ENCODE peak calls at places on chromosomes 16 and 17, in seven cellular contexts. Z is dorsolateral prefrontal cortex, D is AG04450, B is HCT116, C is brain microvascular endothelial cell, G is uterus, V is ascending aorta. J is an unnamed sample.

GRCh38 chr16:72635104-72635503 is 412.8 kb downstream of the ZFHX3 start:
- DNase-seq in C (no peak), G (no peak), Z (no peak), D (no peak), V (no peak), B (no peak), J (no peak)

GRCh38 chr16:14263011-14263410 is 191.9 kb downstream of the MRTFB start:
- DNase-seq in Z (no peak), B (no peak), D (no peak), C (no peak), G (no peak), V (no peak), J (no peak)

GRCh38 chr16:67154578-67155304 is 3.9 kb upstream of the B3GNT9 start:
- DNase-seq in V (no peak), D (no peak), B (no peak), C (no peak), Z (no peak), G (no peak), J (no peak)

GRCh38 chr16:80719573-80719972 is 84.8 kb downstream of the CDYL2 start:
- DNase-seq in Z (no peak), V (no peak), C (no peak), B (no peak), G (no peak), D (no peak), J (no peak)

GRCh38 chr16:50248845-50249244 is 17.5 kb upstream of the ADCY7 start:
- DNase-seq in C (no peak), B (no peak), V (no peak), G (no peak), D (no peak), Z (no peak), J (no peak)

GRCh38 chr17:29151567-29151966 is 28.6 kb downstream of the MYO18A start:
- DNase-seq in Z (no peak), B (peak; percentile 70), C (peak; percentile 65), D (no peak), G (no peak), V (no peak), J (no peak)

GRCh38 chr17:77325826-77326581 is 185.2 kb downstream of the SEC14L1 start:
- DNase-seq in Z (peak; percentile 19), V (no peak), G (peak; percentile 32), B (no peak), D (no peak), C (no peak), J (no peak)

GRCh38 chr17:57138956-57139576 is 54.0 kb downstream of the AKAP1 start:
- DNase-seq in V (no peak), D (no peak), Z (no peak), C (no peak), B (no peak), G (no peak), J (no peak)

GRCh38 chr16:1966460-1966859 is at the start of gene RNF151:
- DNase-seq in B (no peak), D (no peak), C (no peak), V (no peak), G (no peak), Z (no peak), J (no peak)

GRCh38 chr16:1961651-1962067 is 2.3 kb downstream of the NDUFB10 start:
- DNase-seq in G (no peak), D (no peak), B (no peak), Z (no peak), C (no peak), V (no peak), J (no peak)

GRCh38 chr16:1964046-1964505 is 550 bp downstream of the RPS2 start:
- DNase-seq in Z (no peak), G (no peak), B (no peak), V (no peak), D (no peak), C (no peak), J (no peak)

GRCh38 chr16:1965610-1966009 is 984 bp upstream of the RPS2 start:
- DNase-seq in D (no peak), C (no peak), B (no peak), Z (no peak), V (no peak), G (no peak), J (no peak)

DNA sequence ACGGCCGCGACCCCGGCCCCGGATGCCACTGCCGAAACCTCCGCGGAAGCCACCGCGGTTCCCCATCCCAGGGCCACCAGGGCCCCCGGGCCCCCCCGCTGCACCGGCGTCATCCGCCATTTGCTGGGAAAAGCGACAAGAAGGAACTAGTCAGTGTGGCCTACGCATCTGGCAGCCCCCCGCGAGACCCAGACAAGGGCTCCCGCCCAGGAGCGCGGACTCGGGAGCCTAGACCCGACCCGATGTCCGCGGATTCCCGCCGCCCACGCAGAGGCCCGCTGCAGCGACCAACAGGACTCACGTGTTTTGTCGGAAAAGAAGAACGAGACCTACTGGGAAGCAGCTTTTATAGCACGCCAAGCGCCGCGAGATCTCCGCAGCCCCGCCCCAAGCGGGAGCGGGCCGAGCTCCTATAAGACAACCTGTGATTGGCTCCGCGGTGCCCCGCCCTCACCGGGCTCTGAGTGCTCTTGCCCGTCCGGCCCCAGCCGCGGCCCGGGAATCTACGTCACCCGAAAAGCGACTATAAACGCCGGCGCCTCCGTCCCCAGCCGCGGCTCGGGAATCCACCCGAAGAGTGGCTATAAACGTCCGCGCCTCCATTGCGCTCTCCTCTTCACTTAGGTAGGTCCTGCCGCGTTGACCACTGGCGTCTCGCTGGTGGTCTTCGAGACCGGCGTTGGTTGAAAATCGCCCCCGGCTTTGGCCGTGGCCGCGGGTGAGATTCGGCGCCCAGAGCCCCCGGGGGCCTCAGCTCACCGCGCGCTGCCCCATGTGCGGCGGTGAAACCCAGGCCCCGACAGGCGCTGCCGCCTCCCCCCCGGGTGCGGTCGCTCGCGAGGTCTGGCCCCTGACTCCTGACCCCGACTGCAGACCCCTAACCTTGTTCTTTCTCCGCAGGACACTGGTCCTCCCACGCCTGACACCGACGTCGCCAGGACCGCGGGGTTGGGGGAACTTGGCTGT is at the start of gene RPS2:
- DNase-seq in Z (peak; percentile 99), B (peak; percentile 95), V (peak; percentile 94), G (peak; percentile 99), D (peak; percentile 98), C (peak; percentile 99), J (peak; percentile 93)
- TF ChIP-seq CTCF in Z (peak; percentile 47), B (peak; percentile 2), V (no peak), G (peak; percentile 5), D (no peak), C (no peak), J (no peak)

DNA sequence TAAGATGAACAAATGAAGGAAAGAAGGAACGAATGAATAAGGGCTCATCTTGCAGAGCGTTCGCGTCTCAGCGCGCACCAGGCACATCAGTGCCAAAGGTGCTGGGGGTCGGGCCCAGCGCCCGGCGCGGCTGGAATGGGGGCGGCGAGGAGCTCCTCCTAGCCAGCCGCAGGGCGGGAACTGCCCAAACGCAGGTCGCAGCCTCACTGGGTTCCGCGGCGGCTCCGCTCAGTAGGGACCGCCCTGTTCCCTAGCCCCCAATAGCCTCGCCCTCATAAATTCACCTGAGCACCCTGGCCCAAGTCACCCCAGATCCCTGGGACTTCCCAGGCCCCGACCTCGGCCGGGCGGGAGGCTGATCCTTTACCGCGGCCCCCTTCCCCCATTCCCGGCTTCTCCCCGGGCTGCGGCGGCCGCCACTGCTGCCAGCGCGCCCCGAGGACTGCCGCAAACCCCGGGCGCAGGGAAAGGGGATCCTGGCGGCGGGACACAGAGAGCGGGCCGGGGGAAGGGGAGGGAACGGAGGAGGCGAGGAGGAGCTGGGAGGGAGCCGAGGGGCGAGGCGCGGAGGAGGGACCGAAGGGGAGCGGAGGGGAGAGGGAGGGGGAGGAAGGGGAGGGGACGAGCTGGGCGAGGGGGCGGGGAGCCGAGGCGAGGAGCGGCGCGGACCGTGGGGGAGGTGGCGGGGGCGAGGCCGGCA is 377 bp upstream of the CRHR1 start:
- DNase-seq in G (peak; percentile 66), B (no peak), C (no peak), V (no peak), Z (peak; percentile 56), D (no peak), J (no peak)
- TF ChIP-seq CTCF in G (no peak), B (no peak), C (no peak), V (no peak), Z (no peak), D (no peak), J (no peak)

GRCh38 chr16:24002619-24003018 is 166.8 kb downstream of the PRKCB start:
- DNase-seq in G (no peak), V (no peak), Z (no peak), B (no peak), D (no peak), C (no peak), J (no peak)

GRCh38 chr16:23999663-24000062 is 163.9 kb downstream of the PRKCB start:
- DNase-seq in D (no peak), V (no peak), B (no peak), Z (no peak), C (no peak), G (no peak), J (no peak)

GRCh38 chr16:24001706-24002105 is 165.9 kb downstream of the PRKCB start:
- DNase-seq in V (no peak), D (no peak), G (no peak), Z (no peak), B (no peak), C (no peak), J (no peak)

GRCh38 chr16:23996258-23996955 is 160.6 kb downstream of the PRKCB start:
- DNase-seq in B (no peak), Z (no peak), D (no peak), G (no peak), C (no peak), V (no peak), J (no peak)

GRCh38 chr16:23998771-23999170 is 163.0 kb downstream of the PRKCB start:
- DNase-seq in Z (no peak), C (no peak), B (no peak), D (no peak), G (no peak), V (no peak), J (no peak)
- TF ChIP-seq CTCF in Z (no peak), C (no peak), B (no peak), D (no peak), G (no peak), V (no peak), J (no peak)

DNA sequence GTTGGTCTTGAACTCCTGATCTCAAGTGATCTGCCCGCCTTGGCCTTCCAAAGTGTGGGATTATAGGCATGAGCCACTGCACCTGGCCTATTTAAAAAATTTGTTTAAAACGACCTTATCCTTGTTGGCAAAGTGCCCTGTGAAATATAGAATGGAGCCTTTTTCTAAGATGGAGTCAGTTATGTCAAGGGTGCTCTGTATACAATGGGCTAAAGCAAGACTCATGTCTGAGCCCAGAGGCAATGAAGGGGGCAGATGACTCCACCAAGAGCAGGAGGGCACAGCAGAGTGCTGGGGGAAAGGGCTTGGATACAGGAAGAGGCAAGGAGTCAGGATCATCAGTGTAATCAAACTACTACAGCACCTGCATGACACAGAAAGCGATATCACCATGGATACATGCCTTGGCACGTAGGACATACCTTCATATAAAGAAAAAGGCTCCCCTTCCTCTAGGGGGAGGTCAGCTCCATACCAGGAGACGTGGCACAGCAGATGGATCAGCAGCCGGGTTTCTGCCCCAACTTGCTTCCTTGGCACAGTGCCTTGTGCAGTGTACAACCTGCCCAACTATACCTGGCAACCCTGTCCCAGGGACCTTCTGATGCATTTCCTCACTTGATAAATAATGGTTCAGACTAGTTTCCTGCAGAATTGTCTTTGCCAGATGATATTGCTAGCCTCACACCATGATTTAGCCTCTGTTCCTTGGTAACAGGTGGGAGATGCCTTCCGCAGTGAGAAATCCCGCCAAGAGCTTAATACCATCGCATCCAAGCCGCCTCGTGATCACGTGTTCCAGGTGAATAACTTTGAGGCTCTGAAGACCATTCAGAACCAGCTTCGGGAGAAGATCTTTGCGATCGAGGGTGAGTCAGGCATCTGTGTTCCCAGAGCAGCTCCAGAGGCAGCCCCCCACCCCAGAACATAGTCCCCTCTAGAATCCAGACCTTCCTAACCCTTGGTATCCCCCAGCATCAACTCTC is 15.3 kb downstream of the ITGAM start:
- DNase-seq in G (no peak), B (no peak), V (no peak), Z (no peak), D (no peak), C (no peak), J (no peak)
- TF ChIP-seq CTCF in G (no peak), B (no peak), V (no peak), Z (no peak), D (no peak), C (no peak), J (no peak)